ENCODE peak calls at places on chromosomes 11 and 22, in ten cellular contexts. One of them, this sample, is unnamed.

GRCh38 chr11:112297248-112297866 is 36.7 kb upstream of the PLET1 start:
- DNase-seq in mucosa of descending colon: no peak
- DNase-seq in left kidney: peak; percentile 33
- DNase-seq in naive thymus-derived CD4-positive, alpha-beta T cell: peak; percentile 37
- DNase-seq in CD14-positive monocyte: no peak
- DNase-seq in PC-9: no peak
- DNase-seq in right atrium auricular region: no peak
- DNase-seq in epithelial cell of proximal tubule: no peak
- DNase-seq in A549: no peak
- DNase-seq in HuH-7.5: no peak
- DNase-seq in this sample: no peak

GRCh38 chr11:118984825-118985224 is 13.1 kb upstream of the CENATAC start:
- DNase-seq in mucosa of descending colon: no peak
- DNase-seq in left kidney: no peak
- DNase-seq in naive thymus-derived CD4-positive, alpha-beta T cell: no peak
- DNase-seq in CD14-positive monocyte: no peak
- DNase-seq in PC-9: no peak
- DNase-seq in right atrium auricular region: no peak
- DNase-seq in epithelial cell of proximal tubule: no peak
- DNase-seq in A549: no peak
- DNase-seq in HuH-7.5: no peak
- DNase-seq in this sample: no peak

GRCh38 chr11:59273008-59273841 is 60.5 kb upstream of the MPEG1 start:
- DNase-seq in mucosa of descending colon: no peak
- DNase-seq in left kidney: no peak
- DNase-seq in naive thymus-derived CD4-positive, alpha-beta T cell: peak; percentile 40
- DNase-seq in CD14-positive monocyte: peak; percentile 81
- DNase-seq in PC-9: peak; percentile 94
- DNase-seq in right atrium auricular region: no peak
- DNase-seq in epithelial cell of proximal tubule: no peak
- DNase-seq in A549: no peak
- DNase-seq in HuH-7.5: no peak
- DNase-seq in this sample: peak; percentile 73

GRCh38 chr11:3101921-3102640 is 44.9 kb upstream of the CARS1 start:
- DNase-seq in mucosa of descending colon: no peak
- DNase-seq in left kidney: no peak
- DNase-seq in naive thymus-derived CD4-positive, alpha-beta T cell: no peak
- DNase-seq in CD14-positive monocyte: no peak
- DNase-seq in PC-9: no peak
- DNase-seq in right atrium auricular region: peak; percentile 52
- DNase-seq in epithelial cell of proximal tubule: no peak
- DNase-seq in A549: no peak
- DNase-seq in HuH-7.5: no peak
- DNase-seq in this sample: no peak

GRCh38 chr11:120182790-120183491 is 27.9 kb upstream of the OAF start:
- DNase-seq in mucosa of descending colon: no peak
- DNase-seq in left kidney: peak; percentile 64
- DNase-seq in naive thymus-derived CD4-positive, alpha-beta T cell: no peak
- DNase-seq in CD14-positive monocyte: no peak
- DNase-seq in PC-9: no peak
- DNase-seq in right atrium auricular region: peak; percentile 63
- DNase-seq in epithelial cell of proximal tubule: no peak
- DNase-seq in A549: no peak
- DNase-seq in HuH-7.5: peak; percentile 48
- DNase-seq in this sample: peak; percentile 75

GRCh38 chr11:71245601-71246391 is 6.6 kb downstream of the SHANK2 start:
- DNase-seq in mucosa of descending colon: no peak
- DNase-seq in left kidney: no peak
- DNase-seq in naive thymus-derived CD4-positive, alpha-beta T cell: no peak
- DNase-seq in CD14-positive monocyte: no peak
- DNase-seq in PC-9: no peak
- DNase-seq in right atrium auricular region: no peak
- DNase-seq in epithelial cell of proximal tubule: no peak
- DNase-seq in A549: no peak
- DNase-seq in HuH-7.5: no peak
- DNase-seq in this sample: no peak

GRCh38 chr11:19816040-19816439 is 103.4 kb downstream of the NAV2 start:
- DNase-seq in mucosa of descending colon: no peak
- DNase-seq in left kidney: no peak
- DNase-seq in naive thymus-derived CD4-positive, alpha-beta T cell: no peak
- DNase-seq in CD14-positive monocyte: no peak
- DNase-seq in PC-9: no peak
- DNase-seq in right atrium auricular region: no peak
- DNase-seq in epithelial cell of proximal tubule: no peak
- DNase-seq in A549: no peak
- DNase-seq in HuH-7.5: no peak
- DNase-seq in this sample: no peak

GRCh38 chr11:106828976-106829375 is 189.3 kb downstream of the GUCY1A2 start:
- DNase-seq in mucosa of descending colon: no peak
- DNase-seq in left kidney: no peak
- DNase-seq in naive thymus-derived CD4-positive, alpha-beta T cell: no peak
- DNase-seq in CD14-positive monocyte: no peak
- DNase-seq in PC-9: no peak
- DNase-seq in right atrium auricular region: no peak
- DNase-seq in epithelial cell of proximal tubule: no peak
- DNase-seq in A549: no peak
- DNase-seq in HuH-7.5: no peak
- DNase-seq in this sample: no peak

GRCh38 chr22:31083923-31084810 is 3.0 kb downstream of the SMTN start:
- DNase-seq in mucosa of descending colon: no peak
- DNase-seq in left kidney: peak; percentile 54
- DNase-seq in naive thymus-derived CD4-positive, alpha-beta T cell: no peak
- DNase-seq in CD14-positive monocyte: peak; percentile 43
- DNase-seq in PC-9: no peak
- DNase-seq in right atrium auricular region: no peak
- DNase-seq in epithelial cell of proximal tubule: no peak
- DNase-seq in A549: no peak
- DNase-seq in HuH-7.5: peak; percentile 29
- DNase-seq in this sample: peak; percentile 32

GRCh38 chr11:110734790-110735189 is 22.6 kb upstream of the ARHGAP20 start:
- DNase-seq in mucosa of descending colon: no peak
- DNase-seq in left kidney: no peak
- DNase-seq in naive thymus-derived CD4-positive, alpha-beta T cell: no peak
- DNase-seq in CD14-positive monocyte: no peak
- DNase-seq in PC-9: no peak
- DNase-seq in right atrium auricular region: no peak
- DNase-seq in epithelial cell of proximal tubule: no peak
- DNase-seq in A549: no peak
- DNase-seq in HuH-7.5: no peak
- DNase-seq in this sample: no peak

GRCh38 chr11:72373163-72373562 is 61.2 kb downstream of the CLPB start:
- DNase-seq in mucosa of descending colon: no peak
- DNase-seq in left kidney: peak; percentile 60
- DNase-seq in naive thymus-derived CD4-positive, alpha-beta T cell: no peak
- DNase-seq in CD14-positive monocyte: no peak
- DNase-seq in PC-9: no peak
- DNase-seq in right atrium auricular region: no peak
- DNase-seq in epithelial cell of proximal tubule: no peak
- DNase-seq in A549: no peak
- DNase-seq in HuH-7.5: no peak
- DNase-seq in this sample: no peak

GRCh38 chr11:134560566-134561347 is 148.7 kb upstream of the B3GAT1 start:
- DNase-seq in mucosa of descending colon: no peak
- DNase-seq in left kidney: peak; percentile 47
- DNase-seq in naive thymus-derived CD4-positive, alpha-beta T cell: no peak
- DNase-seq in CD14-positive monocyte: no peak
- DNase-seq in PC-9: no peak
- DNase-seq in right atrium auricular region: peak; percentile 30
- DNase-seq in epithelial cell of proximal tubule: no peak
- DNase-seq in A549: no peak
- DNase-seq in HuH-7.5: no peak
- DNase-seq in this sample: no peak

GRCh38 chr11:24531528-24531927 is 34.7 kb downstream of the LUZP2 start:
- DNase-seq in mucosa of descending colon: no peak
- DNase-seq in left kidney: no peak
- DNase-seq in naive thymus-derived CD4-positive, alpha-beta T cell: no peak
- DNase-seq in CD14-positive monocyte: no peak
- DNase-seq in PC-9: no peak
- DNase-seq in right atrium auricular region: no peak
- DNase-seq in epithelial cell of proximal tubule: no peak
- DNase-seq in A549: no peak
- DNase-seq in HuH-7.5: no peak
- DNase-seq in this sample: no peak

GRCh38 chr11:129143335-129143734 is 48.8 kb downstream of the ARHGAP32 start:
- DNase-seq in mucosa of descending colon: peak; percentile 76
- DNase-seq in left kidney: peak; percentile 7
- DNase-seq in naive thymus-derived CD4-positive, alpha-beta T cell: no peak
- DNase-seq in CD14-positive monocyte: no peak
- DNase-seq in PC-9: peak; percentile 98
- DNase-seq in right atrium auricular region: peak; percentile 97
- DNase-seq in epithelial cell of proximal tubule: peak; percentile 96
- DNase-seq in A549: peak; percentile 52
- DNase-seq in HuH-7.5: no peak
- DNase-seq in this sample: peak; percentile 44

GRCh38 chr11:46429709-46430108 is 38.1 kb upstream of the CHRM4 start:
- DNase-seq in mucosa of descending colon: no peak
- DNase-seq in left kidney: no peak
- DNase-seq in naive thymus-derived CD4-positive, alpha-beta T cell: no peak
- DNase-seq in CD14-positive monocyte: no peak
- DNase-seq in PC-9: no peak
- DNase-seq in right atrium auricular region: no peak
- DNase-seq in epithelial cell of proximal tubule: no peak
- DNase-seq in A549: no peak
- DNase-seq in HuH-7.5: no peak
- DNase-seq in this sample: no peak

GRCh38 chr11:84817998-84818397 is 809.1 kb downstream of the DLG2 start:
- DNase-seq in mucosa of descending colon: no peak
- DNase-seq in left kidney: no peak
- DNase-seq in naive thymus-derived CD4-positive, alpha-beta T cell: no peak
- DNase-seq in CD14-positive monocyte: no peak
- DNase-seq in PC-9: peak; percentile 81
- DNase-seq in right atrium auricular region: no peak
- DNase-seq in epithelial cell of proximal tubule: no peak
- DNase-seq in A549: no peak
- DNase-seq in HuH-7.5: no peak
- DNase-seq in this sample: no peak

GRCh38 chr11:62402226-62402625 is 16.6 kb upstream of the SCGB1A1 start:
- DNase-seq in mucosa of descending colon: peak; percentile 78
- DNase-seq in left kidney: no peak
- DNase-seq in naive thymus-derived CD4-positive, alpha-beta T cell: peak; percentile 56
- DNase-seq in CD14-positive monocyte: peak; percentile 57
- DNase-seq in PC-9: no peak
- DNase-seq in right atrium auricular region: peak; percentile 80
- DNase-seq in epithelial cell of proximal tubule: no peak
- DNase-seq in A549: no peak
- DNase-seq in HuH-7.5: no peak
- DNase-seq in this sample: peak; percentile 50

GRCh38 chr11:117039897-117040296 is 58.3 kb downstream of the SIK3 start:
- DNase-seq in mucosa of descending colon: no peak
- DNase-seq in left kidney: no peak
- DNase-seq in naive thymus-derived CD4-positive, alpha-beta T cell: no peak
- DNase-seq in CD14-positive monocyte: no peak
- DNase-seq in PC-9: no peak
- DNase-seq in right atrium auricular region: no peak
- DNase-seq in epithelial cell of proximal tubule: no peak
- DNase-seq in A549: no peak
- DNase-seq in HuH-7.5: no peak
- DNase-seq in this sample: no peak

GRCh38 chr11:123020968-123021367 is 39.3 kb upstream of the BSX start:
- DNase-seq in mucosa of descending colon: no peak
- DNase-seq in left kidney: peak; percentile 55
- DNase-seq in naive thymus-derived CD4-positive, alpha-beta T cell: peak; percentile 37
- DNase-seq in CD14-positive monocyte: no peak
- DNase-seq in PC-9: no peak
- DNase-seq in right atrium auricular region: no peak
- DNase-seq in epithelial cell of proximal tubule: no peak
- DNase-seq in A549: peak; percentile 77
- DNase-seq in HuH-7.5: peak; percentile 47
- DNase-seq in this sample: no peak

GRCh38 chr11:115941481-115941993 is 437.3 kb upstream of the CADM1 start:
- DNase-seq in mucosa of descending colon: peak; percentile 66
- DNase-seq in left kidney: no peak
- DNase-seq in naive thymus-derived CD4-positive, alpha-beta T cell: no peak
- DNase-seq in CD14-positive monocyte: peak; percentile 88
- DNase-seq in PC-9: peak; percentile 59
- DNase-seq in right atrium auricular region: peak; percentile 94
- DNase-seq in epithelial cell of proximal tubule: peak; percentile 83
- DNase-seq in A549: no peak
- DNase-seq in HuH-7.5: no peak
- DNase-seq in this sample: no peak

GRCh38 chr11:19800714-19801519 is 88.3 kb downstream of the NAV2 start:
- DNase-seq in mucosa of descending colon: no peak
- DNase-seq in left kidney: no peak
- DNase-seq in naive thymus-derived CD4-positive, alpha-beta T cell: no peak
- DNase-seq in CD14-positive monocyte: no peak
- DNase-seq in PC-9: peak; percentile 80
- DNase-seq in right atrium auricular region: no peak
- DNase-seq in epithelial cell of proximal tubule: no peak
- DNase-seq in A549: no peak
- DNase-seq in HuH-7.5: no peak
- DNase-seq in this sample: no peak

GRCh38 chr11:118342503-118343161 is at the start of gene CD3D:
- DNase-seq in mucosa of descending colon: no peak
- DNase-seq in left kidney: no peak
- DNase-seq in naive thymus-derived CD4-positive, alpha-beta T cell: peak; percentile 67
- DNase-seq in CD14-positive monocyte: no peak
- DNase-seq in PC-9: no peak
- DNase-seq in right atrium auricular region: no peak
- DNase-seq in epithelial cell of proximal tubule: no peak
- DNase-seq in A549: no peak
- DNase-seq in HuH-7.5: no peak
- DNase-seq in this sample: no peak

GRCh38 chr11:68106165-68106940 is 14.8 kb downstream of the CHKA start:
- DNase-seq in mucosa of descending colon: no peak
- DNase-seq in left kidney: peak; percentile 26
- DNase-seq in naive thymus-derived CD4-positive, alpha-beta T cell: no peak
- DNase-seq in CD14-positive monocyte: no peak
- DNase-seq in PC-9: no peak
- DNase-seq in right atrium auricular region: no peak
- DNase-seq in epithelial cell of proximal tubule: peak; percentile 56
- DNase-seq in A549: no peak
- DNase-seq in HuH-7.5: peak; percentile 54
- DNase-seq in this sample: peak; percentile 87

GRCh38 chr22:27990879-27991278 is 71.8 kb upstream of the PITPNB start:
- DNase-seq in mucosa of descending colon: no peak
- DNase-seq in left kidney: peak; percentile 69
- DNase-seq in naive thymus-derived CD4-positive, alpha-beta T cell: no peak
- DNase-seq in CD14-positive monocyte: no peak
- DNase-seq in PC-9: no peak
- DNase-seq in right atrium auricular region: peak; percentile 84
- DNase-seq in epithelial cell of proximal tubule: no peak
- DNase-seq in A549: peak; percentile 13
- DNase-seq in HuH-7.5: peak; percentile 84
- DNase-seq in this sample: peak; percentile 18

GRCh38 chr11:17894929-17895658 is 117.8 kb downstream of the SERGEF start:
- DNase-seq in mucosa of descending colon: no peak
- DNase-seq in left kidney: no peak
- DNase-seq in naive thymus-derived CD4-positive, alpha-beta T cell: no peak
- DNase-seq in CD14-positive monocyte: no peak
- DNase-seq in PC-9: no peak
- DNase-seq in right atrium auricular region: no peak
- DNase-seq in epithelial cell of proximal tubule: no peak
- DNase-seq in A549: no peak
- DNase-seq in HuH-7.5: no peak
- DNase-seq in this sample: no peak

GRCh38 chr22:50059185-50059880 is 1.2 kb upstream of the TTLL8 start:
- DNase-seq in mucosa of descending colon: peak; percentile 44
- DNase-seq in left kidney: peak; percentile 77
- DNase-seq in naive thymus-derived CD4-positive, alpha-beta T cell: no peak
- DNase-seq in CD14-positive monocyte: no peak
- DNase-seq in PC-9: no peak
- DNase-seq in right atrium auricular region: no peak
- DNase-seq in epithelial cell of proximal tubule: no peak
- DNase-seq in A549: peak; percentile 62
- DNase-seq in HuH-7.5: no peak
- DNase-seq in this sample: no peak